ENCODE peak calls at places on chromosomes 6 and 20, in seven cellular contexts. One of them, this sample, is unnamed.

GRCh38 chr6:119484598-119484997 is 135.0 kb upstream of the MAN1A1 start:
- DNase-seq in A549: no peak
- DNase-seq in CD4-positive, alpha-beta memory T cell: no peak
- DNase-seq in mammary epithelial cell: peak; percentile 86
- DNase-seq in CD8-positive, alpha-beta T cell: no peak
- DNase-seq in CD8-positive, alpha-beta memory T cell: no peak
- DNase-seq in GM12865: no peak
- DNase-seq in this sample: no peak

GRCh38 chr6:114100421-114100820 is 129.5 kb upstream of the HDAC2 start:
- DNase-seq in A549: no peak
- DNase-seq in CD4-positive, alpha-beta memory T cell: no peak
- DNase-seq in mammary epithelial cell: no peak
- DNase-seq in CD8-positive, alpha-beta T cell: no peak
- DNase-seq in CD8-positive, alpha-beta memory T cell: no peak
- DNase-seq in GM12865: no peak
- DNase-seq in this sample: no peak

GRCh38 chr6:107539409-107539808 is 49.5 kb downstream of the SOBP start:
- DNase-seq in A549: peak; percentile 20
- DNase-seq in CD4-positive, alpha-beta memory T cell: no peak
- DNase-seq in mammary epithelial cell: no peak
- DNase-seq in CD8-positive, alpha-beta T cell: no peak
- DNase-seq in CD8-positive, alpha-beta memory T cell: no peak
- DNase-seq in GM12865: no peak
- DNase-seq in this sample: no peak

GRCh38 chr6:25025919-25026301 is 90.2 kb upstream of the RIPOR2 start:
- DNase-seq in A549: no peak
- DNase-seq in CD4-positive, alpha-beta memory T cell: no peak
- DNase-seq in mammary epithelial cell: peak; percentile 51
- DNase-seq in CD8-positive, alpha-beta T cell: no peak
- DNase-seq in CD8-positive, alpha-beta memory T cell: no peak
- DNase-seq in GM12865: no peak
- DNase-seq in this sample: no peak

GRCh38 chr6:108133594-108134179 is 32.1 kb upstream of the NR2E1 start:
- DNase-seq in A549: peak; percentile 72
- DNase-seq in CD4-positive, alpha-beta memory T cell: no peak
- DNase-seq in mammary epithelial cell: peak; percentile 68
- DNase-seq in CD8-positive, alpha-beta T cell: no peak
- DNase-seq in CD8-positive, alpha-beta memory T cell: no peak
- DNase-seq in GM12865: no peak
- DNase-seq in this sample: peak; percentile 67

GRCh38 chr6:95232477-95232876 is 344.9 kb upstream of the MANEA start:
- DNase-seq in A549: no peak
- DNase-seq in CD4-positive, alpha-beta memory T cell: no peak
- DNase-seq in mammary epithelial cell: no peak
- DNase-seq in CD8-positive, alpha-beta T cell: no peak
- DNase-seq in CD8-positive, alpha-beta memory T cell: no peak
- DNase-seq in GM12865: no peak
- DNase-seq in this sample: no peak

GRCh38 chr20:9609892-9610502 is 95.6 kb downstream of the LAMP5 start:
- DNase-seq in A549: peak; percentile 83
- DNase-seq in CD4-positive, alpha-beta memory T cell: no peak
- DNase-seq in mammary epithelial cell: peak; percentile 57
- DNase-seq in CD8-positive, alpha-beta T cell: no peak
- DNase-seq in CD8-positive, alpha-beta memory T cell: no peak
- DNase-seq in GM12865: peak; percentile 86
- DNase-seq in this sample: peak; percentile 69

GRCh38 chr20:34472246-34472925 is 43.8 kb upstream of the DYNLRB1 start:
- DNase-seq in A549: no peak
- DNase-seq in CD4-positive, alpha-beta memory T cell: no peak
- DNase-seq in mammary epithelial cell: peak; percentile 16
- DNase-seq in CD8-positive, alpha-beta T cell: no peak
- DNase-seq in CD8-positive, alpha-beta memory T cell: no peak
- DNase-seq in GM12865: no peak
- DNase-seq in this sample: no peak

GRCh38 chr6:34338811-34339210 is 53.7 kb downstream of the NUDT3 start:
- DNase-seq in A549: no peak
- DNase-seq in CD4-positive, alpha-beta memory T cell: no peak
- DNase-seq in mammary epithelial cell: no peak
- DNase-seq in CD8-positive, alpha-beta T cell: no peak
- DNase-seq in CD8-positive, alpha-beta memory T cell: no peak
- DNase-seq in GM12865: no peak
- DNase-seq in this sample: no peak

GRCh38 chr6:38188677-38189335 is 369.3 kb downstream of the ZFAND3 start:
- DNase-seq in A549: no peak
- DNase-seq in CD4-positive, alpha-beta memory T cell: no peak
- DNase-seq in mammary epithelial cell: no peak
- DNase-seq in CD8-positive, alpha-beta T cell: no peak
- DNase-seq in CD8-positive, alpha-beta memory T cell: no peak
- DNase-seq in GM12865: no peak
- DNase-seq in this sample: no peak

GRCh38 chr6:85464260-85464644 is 14.4 kb downstream of the NT5E start:
- DNase-seq in A549: peak; percentile 58
- DNase-seq in CD4-positive, alpha-beta memory T cell: no peak
- DNase-seq in mammary epithelial cell: peak; percentile 92
- DNase-seq in CD8-positive, alpha-beta T cell: no peak
- DNase-seq in CD8-positive, alpha-beta memory T cell: no peak
- DNase-seq in GM12865: no peak
- DNase-seq in this sample: no peak

GRCh38 chr6:53825514-53826321 is 30.9 kb downstream of the LRRC1 start:
- DNase-seq in A549: no peak
- DNase-seq in CD4-positive, alpha-beta memory T cell: no peak
- DNase-seq in mammary epithelial cell: no peak
- DNase-seq in CD8-positive, alpha-beta T cell: no peak
- DNase-seq in CD8-positive, alpha-beta memory T cell: no peak
- DNase-seq in GM12865: no peak
- DNase-seq in this sample: no peak

GRCh38 chr20:32485126-32485769 is 99.9 kb downstream of the NOL4L start:
- DNase-seq in A549: peak; percentile 85
- DNase-seq in CD4-positive, alpha-beta memory T cell: peak; percentile 84
- DNase-seq in mammary epithelial cell: peak; percentile 60
- DNase-seq in CD8-positive, alpha-beta T cell: peak; percentile 76
- DNase-seq in CD8-positive, alpha-beta memory T cell: peak; percentile 89
- DNase-seq in GM12865: peak; percentile 79
- DNase-seq in this sample: peak; percentile 68

GRCh38 chr6:117222861-117223260 is 42.5 kb upstream of the VGLL2 start:
- DNase-seq in A549: no peak
- DNase-seq in CD4-positive, alpha-beta memory T cell: no peak
- DNase-seq in mammary epithelial cell: no peak
- DNase-seq in CD8-positive, alpha-beta T cell: no peak
- DNase-seq in CD8-positive, alpha-beta memory T cell: no peak
- DNase-seq in GM12865: no peak
- DNase-seq in this sample: no peak

GRCh38 chr20:7938058-7938457 is 2.2 kb downstream of the HAO1 start:
- DNase-seq in A549: no peak
- DNase-seq in CD4-positive, alpha-beta memory T cell: no peak
- DNase-seq in mammary epithelial cell: peak; percentile 28
- DNase-seq in CD8-positive, alpha-beta T cell: no peak
- DNase-seq in CD8-positive, alpha-beta memory T cell: no peak
- DNase-seq in GM12865: no peak
- DNase-seq in this sample: no peak

GRCh38 chr6:57174511-57174907 is 2.4 kb downstream of the BAG2 start:
- DNase-seq in A549: no peak
- DNase-seq in CD4-positive, alpha-beta memory T cell: no peak
- DNase-seq in mammary epithelial cell: no peak
- DNase-seq in CD8-positive, alpha-beta T cell: no peak
- DNase-seq in CD8-positive, alpha-beta memory T cell: no peak
- DNase-seq in GM12865: no peak
- DNase-seq in this sample: no peak

GRCh38 chr20:20404546-20405092 is 36.7 kb downstream of the INSM1 start:
- DNase-seq in A549: no peak
- DNase-seq in CD4-positive, alpha-beta memory T cell: no peak
- DNase-seq in mammary epithelial cell: no peak
- DNase-seq in CD8-positive, alpha-beta T cell: no peak
- DNase-seq in CD8-positive, alpha-beta memory T cell: no peak
- DNase-seq in GM12865: no peak
- DNase-seq in this sample: no peak

GRCh38 chr6:137512768-137513605 is 18.8 kb upstream of the OLIG3 start:
- DNase-seq in A549: no peak
- DNase-seq in CD4-positive, alpha-beta memory T cell: no peak
- DNase-seq in mammary epithelial cell: no peak
- DNase-seq in CD8-positive, alpha-beta T cell: no peak
- DNase-seq in CD8-positive, alpha-beta memory T cell: no peak
- DNase-seq in GM12865: no peak
- DNase-seq in this sample: no peak

GRCh38 chr6:170026272-170027110 is 264.4 kb downstream of the DLL1 start:
- DNase-seq in A549: no peak
- DNase-seq in CD4-positive, alpha-beta memory T cell: no peak
- DNase-seq in mammary epithelial cell: peak; percentile 96
- DNase-seq in CD8-positive, alpha-beta T cell: no peak
- DNase-seq in CD8-positive, alpha-beta memory T cell: no peak
- DNase-seq in GM12865: no peak
- DNase-seq in this sample: peak; percentile 85

GRCh38 chr6:73309784-73310502 is 44.1 kb downstream of the DPPA5 start:
- DNase-seq in A549: peak; percentile 67
- DNase-seq in CD4-positive, alpha-beta memory T cell: peak; percentile 40
- DNase-seq in mammary epithelial cell: peak; percentile 63
- DNase-seq in CD8-positive, alpha-beta T cell: no peak
- DNase-seq in CD8-positive, alpha-beta memory T cell: peak; percentile 25
- DNase-seq in GM12865: peak; percentile 83
- DNase-seq in this sample: peak; percentile 52

GRCh38 chr6:39377530-39377929 is 55.0 kb upstream of the KCNK16 start:
- DNase-seq in A549: peak; percentile 42
- DNase-seq in CD4-positive, alpha-beta memory T cell: no peak
- DNase-seq in mammary epithelial cell: peak; percentile 42
- DNase-seq in CD8-positive, alpha-beta T cell: no peak
- DNase-seq in CD8-positive, alpha-beta memory T cell: no peak
- DNase-seq in GM12865: peak; percentile 48
- DNase-seq in this sample: peak; percentile 65

DNA sequence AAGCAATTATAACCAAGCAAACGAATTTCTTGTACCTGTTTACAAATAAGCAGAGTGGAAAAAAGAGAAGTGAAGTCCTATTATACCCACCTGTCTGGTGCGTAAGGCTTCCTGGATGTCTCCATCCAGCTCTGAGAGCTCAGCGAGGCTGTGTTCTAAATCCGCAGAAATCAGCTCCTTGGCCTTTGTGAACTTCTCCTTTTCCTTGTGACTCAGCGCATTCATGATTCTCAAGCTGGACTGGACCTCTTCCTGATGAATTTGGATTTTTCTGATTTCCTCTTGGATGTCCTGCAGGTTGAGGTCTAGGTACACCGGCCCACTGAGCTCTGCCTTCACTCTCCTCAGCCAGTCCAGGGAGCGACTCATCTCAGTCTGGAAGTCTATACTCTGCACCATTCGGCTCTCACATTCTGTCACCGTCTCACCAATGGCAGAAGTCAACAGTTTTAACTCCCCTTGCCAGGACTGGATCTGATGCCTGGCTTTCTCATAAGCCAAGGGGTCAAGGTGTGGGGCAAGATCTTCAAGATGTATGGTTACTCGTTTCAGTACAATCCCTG is 307.4 kb downstream of the SYNE1 start:
- DNase-seq in A549: no peak
- DNase-seq in CD4-positive, alpha-beta memory T cell: no peak
- DNase-seq in mammary epithelial cell: no peak
- DNase-seq in CD8-positive, alpha-beta T cell: no peak
- DNase-seq in CD8-positive, alpha-beta memory T cell: no peak
- DNase-seq in GM12865: no peak
- DNase-seq in this sample: no peak
- H3K4me3 ChIP-seq in A549: no peak overlapping the region
- H3K4me3 ChIP-seq in CD4-positive, alpha-beta memory T cell: no peak overlapping the region
- H3K4me3 ChIP-seq in mammary epithelial cell: no peak overlapping the region
- H3K4me3 ChIP-seq in CD8-positive, alpha-beta T cell: no peak overlapping the region
- H3K4me3 ChIP-seq in CD8-positive, alpha-beta memory T cell: no peak overlapping the region
- H3K4me3 ChIP-seq in GM12865: no peak overlapping the region
- H3K4me3 ChIP-seq in this sample: no peak overlapping the region

GRCh38 chr20:25532015-25532751 is 53.1 kb downstream of the NINL start:
- DNase-seq in A549: no peak
- DNase-seq in CD4-positive, alpha-beta memory T cell: no peak
- DNase-seq in mammary epithelial cell: peak; percentile 66
- DNase-seq in CD8-positive, alpha-beta T cell: no peak
- DNase-seq in CD8-positive, alpha-beta memory T cell: no peak
- DNase-seq in GM12865: no peak
- DNase-seq in this sample: no peak

GRCh38 chr20:25537890-25538289 is 47.4 kb downstream of the NINL start:
- DNase-seq in A549: no peak
- DNase-seq in CD4-positive, alpha-beta memory T cell: no peak
- DNase-seq in mammary epithelial cell: no peak
- DNase-seq in CD8-positive, alpha-beta T cell: no peak
- DNase-seq in CD8-positive, alpha-beta memory T cell: no peak
- DNase-seq in GM12865: no peak
- DNase-seq in this sample: no peak

GRCh38 chr20:25532971-25533391 is 52.4 kb downstream of the NINL start:
- DNase-seq in A549: no peak
- DNase-seq in CD4-positive, alpha-beta memory T cell: no peak
- DNase-seq in mammary epithelial cell: no peak
- DNase-seq in CD8-positive, alpha-beta T cell: no peak
- DNase-seq in CD8-positive, alpha-beta memory T cell: no peak
- DNase-seq in GM12865: no peak
- DNase-seq in this sample: no peak

GRCh38 chr20:25534845-25535244 is 50.5 kb downstream of the NINL start:
- DNase-seq in A549: no peak
- DNase-seq in CD4-positive, alpha-beta memory T cell: no peak
- DNase-seq in mammary epithelial cell: no peak
- DNase-seq in CD8-positive, alpha-beta T cell: no peak
- DNase-seq in CD8-positive, alpha-beta memory T cell: no peak
- DNase-seq in GM12865: no peak
- DNase-seq in this sample: no peak

GRCh38 chr20:25533920-25534700 is 51.2 kb downstream of the NINL start:
- DNase-seq in A549: no peak
- DNase-seq in CD4-positive, alpha-beta memory T cell: no peak
- DNase-seq in mammary epithelial cell: no peak
- DNase-seq in CD8-positive, alpha-beta T cell: no peak
- DNase-seq in CD8-positive, alpha-beta memory T cell: no peak
- DNase-seq in GM12865: no peak
- DNase-seq in this sample: no peak
- H3K4me3 ChIP-seq in A549: no peak overlapping the region
- H3K4me3 ChIP-seq in CD4-positive, alpha-beta memory T cell: no peak overlapping the region
- H3K4me3 ChIP-seq in mammary epithelial cell: no peak overlapping the region
- H3K4me3 ChIP-seq in CD8-positive, alpha-beta T cell: no peak overlapping the region
- H3K4me3 ChIP-seq in CD8-positive, alpha-beta memory T cell: no peak overlapping the region
- H3K4me3 ChIP-seq in GM12865: no peak overlapping the region
- H3K4me3 ChIP-seq in this sample: no peak overlapping the region

GRCh38 chr6:44148306-44148705 is 10.3 kb upstream of the CAPN11 start:
- DNase-seq in A549: no peak
- DNase-seq in CD4-positive, alpha-beta memory T cell: no peak
- DNase-seq in mammary epithelial cell: no peak
- DNase-seq in CD8-positive, alpha-beta T cell: no peak
- DNase-seq in CD8-positive, alpha-beta memory T cell: no peak
- DNase-seq in GM12865: no peak
- DNase-seq in this sample: no peak
- H3K4me3 ChIP-seq in A549: no peak overlapping the region
- H3K4me3 ChIP-seq in CD4-positive, alpha-beta memory T cell: no peak overlapping the region
- H3K4me3 ChIP-seq in mammary epithelial cell: no peak overlapping the region
- H3K4me3 ChIP-seq in CD8-positive, alpha-beta T cell: no peak overlapping the region
- H3K4me3 ChIP-seq in CD8-positive, alpha-beta memory T cell: no peak overlapping the region
- H3K4me3 ChIP-seq in GM12865: no peak overlapping the region
- H3K4me3 ChIP-seq in this sample: no peak overlapping the region

DNA sequence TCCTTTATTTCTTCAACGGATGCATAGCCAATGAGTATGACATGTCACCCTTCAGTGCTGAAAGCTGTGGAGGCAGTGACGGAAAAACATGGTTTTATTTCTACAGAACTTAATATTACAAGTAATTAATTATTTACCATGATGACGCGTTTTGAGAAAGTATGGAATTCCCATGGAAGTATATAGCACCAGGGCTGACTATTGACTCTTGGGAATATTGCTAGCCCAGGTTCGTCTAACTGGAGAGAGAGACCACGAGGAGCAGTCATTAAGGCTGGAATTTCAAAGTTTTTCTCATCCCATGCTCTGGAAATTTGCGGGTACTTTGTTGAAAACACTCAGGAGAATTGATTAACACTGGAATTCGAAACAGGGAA is 155.2 kb upstream of the PRSS16 start:
- DNase-seq in A549: no peak
- DNase-seq in CD4-positive, alpha-beta memory T cell: no peak
- DNase-seq in mammary epithelial cell: no peak
- DNase-seq in CD8-positive, alpha-beta T cell: no peak
- DNase-seq in CD8-positive, alpha-beta memory T cell: peak; percentile 2
- DNase-seq in GM12865: no peak
- DNase-seq in this sample: no peak
- H3K4me3 ChIP-seq in A549: peak overlapping the region; percentile 51
- H3K4me3 ChIP-seq in CD4-positive, alpha-beta memory T cell: no peak overlapping the region
- H3K4me3 ChIP-seq in mammary epithelial cell: peak overlapping the region; percentile 53
- H3K4me3 ChIP-seq in CD8-positive, alpha-beta T cell: no peak overlapping the region
- H3K4me3 ChIP-seq in CD8-positive, alpha-beta memory T cell: no peak overlapping the region
- H3K4me3 ChIP-seq in GM12865: peak overlapping the region; percentile 63
- H3K4me3 ChIP-seq in this sample: no peak overlapping the region